ENCODE peak calls at places on chromosome 1, in ten cellular contexts. M, B, F, Q, W, H, J, U, K and S are unnamed samples.

GRCh38 chr1:8544644-8545043 is 226.7 kb downstream of the SLC45A1 start:
- DNase-seq in M (no peak), B (no peak), F (no peak), Q (no peak), W (no peak), H (no peak), J (peak), U (no peak), K (no peak), S (no peak)

GRCh38 chr1:241593186-241593585 is 47.0 kb downstream of the CHML start:
- DNase-seq in M (no peak), B (no peak), F (no peak), Q (no peak), W (no peak), H (no peak), J (peak), U (no peak), K (no peak), S (no peak)

GRCh38 chr1:236890152-236891056 is 95.3 kb downstream of the MTR start:
- DNase-seq in M (no peak), B (no peak), F (no peak), Q (no peak), W (no peak), H (no peak), J (no peak), U (no peak), K (no peak), S (no peak)

GRCh38 chr1:30146448-30146847 is 576.9 kb downstream of the MATN1 start:
- DNase-seq in M (no peak), B (peak), F (no peak), Q (no peak), W (peak), H (no peak), J (no peak), U (no peak), K (no peak), S (peak)

GRCh38 chr1:9589144-9589718 is 520 bp downstream of the TMEM201 start:
- DNase-seq in M (no peak), B (no peak), F (peak), Q (no peak), W (peak), H (no peak), J (peak), U (peak), K (no peak), S (no peak)

GRCh38 chr1:168719306-168720111 is 9.5 kb downstream of the DPT start:
- DNase-seq in M (no peak), B (no peak), F (no peak), Q (no peak), W (no peak), H (no peak), J (peak), U (no peak), K (peak), S (no peak)

GRCh38 chr1:152640351-152640750 is 17.4 kb upstream of the LCE3A start:
- DNase-seq in M (no peak), B (no peak), F (no peak), Q (no peak), W (no peak), H (no peak), J (no peak), U (no peak), K (no peak), S (no peak)

GRCh38 chr1:2237773-2238172 is 9.7 kb downstream of the SKI start:
- DNase-seq in M (no peak), B (no peak), F (no peak), Q (no peak), W (peak), H (no peak), J (no peak), U (no peak), K (no peak), S (no peak)

GRCh38 chr1:27382950-27383627 is at the start of gene CD164L2:
- DNase-seq in M (no peak), B (no peak), F (peak), Q (no peak), W (no peak), H (no peak), J (peak), U (peak), K (no peak), S (no peak)

GRCh38 chr1:45329445-45329844 is 2.8 kb downstream of the HPDL start:
- DNase-seq in M (no peak), B (peak), F (no peak), Q (no peak), W (no peak), H (no peak), J (peak), U (no peak), K (no peak), S (no peak)

GRCh38 chr1:239368436-239369109 is 17.8 kb upstream of the CHRM3 start:
- DNase-seq in M (no peak), B (no peak), F (no peak), Q (no peak), W (no peak), H (no peak), J (peak), U (peak), K (no peak), S (no peak)

GRCh38 chr1:206470692-206471414 is 577 bp downstream of the IKBKE start:
- DNase-seq in M (no peak), B (no peak), F (no peak), Q (peak), W (no peak), H (no peak), J (peak), U (peak), K (peak), S (no peak)

GRCh38 chr1:215542301-215542700 is 24.8 kb upstream of the KCTD3 start:
- DNase-seq in M (no peak), B (no peak), F (no peak), Q (no peak), W (no peak), H (no peak), J (no peak), U (no peak), K (no peak), S (no peak)

GRCh38 chr1:205733438-205734175 is 16.4 kb downstream of the NUCKS1 start:
- DNase-seq in M (no peak), B (no peak), F (no peak), Q (no peak), W (no peak), H (no peak), J (no peak), U (no peak), K (no peak), S (no peak)

GRCh38 chr1:186828612-186829542 is at the start of gene PLA2G4A:
- DNase-seq in M (no peak), B (peak), F (peak), Q (peak), W (no peak), H (no peak), J (peak), U (peak), K (peak), S (no peak)

GRCh38 chr1:21707891-21708290 is 38.7 kb upstream of the RAP1GAP start:
- DNase-seq in M (no peak), B (no peak), F (no peak), Q (no peak), W (no peak), H (no peak), J (no peak), U (no peak), K (no peak), S (no peak)

GRCh38 chr1:241413386-241413785 is 56.4 kb upstream of the RGS7 start:
- DNase-seq in M (no peak), B (no peak), F (no peak), Q (peak), W (no peak), H (no peak), J (peak), U (no peak), K (no peak), S (no peak)

GRCh38 chr1:199173356-199173755 is 534.5 kb downstream of the PTPRC start:
- DNase-seq in M (no peak), B (no peak), F (no peak), Q (no peak), W (no peak), H (no peak), J (peak), U (no peak), K (no peak), S (no peak)

GRCh38 chr1:191065346-191065745 is 587.7 kb upstream of the BRINP3 start:
- DNase-seq in M (no peak), B (no peak), F (no peak), Q (no peak), W (no peak), H (no peak), J (no peak), U (no peak), K (no peak), S (no peak)

GRCh38 chr1:246860401-246860800 is 71.3 kb downstream of the AHCTF1 start:
- DNase-seq in M (no peak), B (no peak), F (no peak), Q (no peak), W (no peak), H (no peak), J (peak), U (no peak), K (no peak), S (no peak)

GRCh38 chr1:234774971-234775370 is 165.0 kb upstream of the IRF2BP2 start:
- DNase-seq in M (no peak), B (peak), F (no peak), Q (no peak), W (peak), H (no peak), J (no peak), U (no peak), K (no peak), S (peak)

GRCh38 chr1:35220976-35221375 is 28.0 kb upstream of the SFPQ start:
- DNase-seq in M (no peak), B (no peak), F (no peak), Q (no peak), W (no peak), H (peak), J (peak), U (no peak), K (peak), S (no peak)

GRCh38 chr1:226425431-226426031 is 17.6 kb upstream of the PARP1 start:
- DNase-seq in M (no peak), B (peak), F (no peak), Q (no peak), W (peak), H (no peak), J (no peak), U (no peak), K (no peak), S (no peak)

GRCh38 chr1:70487910-70488665 is 77.0 kb downstream of the CTH start:
- DNase-seq in M (no peak), B (no peak), F (no peak), Q (no peak), W (no peak), H (peak), J (peak), U (peak), K (no peak), S (no peak)
- TF ChIP-seq CTCF in M (no peak), B (no peak), F (no peak), Q (peak), W (no peak), H (peak), J (peak), U (peak), K (peak), S (peak)

GRCh38 chr1:36386262-36387140 is 777 bp upstream of the STK40 start:
- DNase-seq in M (peak), B (peak), F (peak), Q (peak), W (peak), H (peak), J (peak), U (peak), K (peak), S (peak)
- TF ChIP-seq CTCF in M (no peak), B (no peak), F (no peak), Q (no peak), W (no peak), H (no peak), J (no peak), U (no peak), K (no peak), S (no peak)

GRCh38 chr1:60088620-60089155 is 15.1 kb upstream of the C1orf87 start:
- DNase-seq in M (no peak), B (no peak), F (no peak), Q (no peak), W (no peak), H (no peak), J (no peak), U (no peak), K (no peak), S (no peak)
- TF ChIP-seq CTCF in M (no peak), B (no peak), F (no peak), Q (peak), W (no peak), H (peak), J (no peak), U (no peak), K (no peak), S (peak)

DNA sequence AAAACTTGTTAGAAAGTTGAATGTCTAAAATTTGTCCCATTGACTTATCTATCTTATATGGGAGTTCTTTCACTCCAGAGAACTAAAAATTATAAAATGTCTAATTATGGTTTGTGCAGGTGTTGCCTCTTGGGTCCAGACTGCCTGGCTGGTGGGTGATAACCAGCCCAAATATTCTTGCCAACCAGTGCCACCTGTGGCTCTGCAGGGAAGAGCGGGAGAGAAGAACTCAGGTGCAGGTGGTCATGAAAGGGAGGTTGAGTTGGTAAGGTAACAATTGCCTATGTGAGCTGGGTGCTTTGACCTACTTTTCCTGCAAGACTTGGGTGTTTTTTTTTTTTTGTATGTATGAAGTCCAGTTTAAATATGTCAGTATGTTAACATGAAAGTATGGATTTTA is 10.2 kb downstream of the RPS6KC1 start:
- DNase-seq in M (no peak), B (no peak), F (no peak), Q (no peak), W (no peak), H (no peak), J (no peak), U (no peak), K (no peak), S (no peak)
- TF ChIP-seq CTCF in M (no peak), B (no peak), F (no peak), Q (no peak), W (no peak), H (peak), J (peak), U (no peak), K (no peak), S (no peak)

DNA sequence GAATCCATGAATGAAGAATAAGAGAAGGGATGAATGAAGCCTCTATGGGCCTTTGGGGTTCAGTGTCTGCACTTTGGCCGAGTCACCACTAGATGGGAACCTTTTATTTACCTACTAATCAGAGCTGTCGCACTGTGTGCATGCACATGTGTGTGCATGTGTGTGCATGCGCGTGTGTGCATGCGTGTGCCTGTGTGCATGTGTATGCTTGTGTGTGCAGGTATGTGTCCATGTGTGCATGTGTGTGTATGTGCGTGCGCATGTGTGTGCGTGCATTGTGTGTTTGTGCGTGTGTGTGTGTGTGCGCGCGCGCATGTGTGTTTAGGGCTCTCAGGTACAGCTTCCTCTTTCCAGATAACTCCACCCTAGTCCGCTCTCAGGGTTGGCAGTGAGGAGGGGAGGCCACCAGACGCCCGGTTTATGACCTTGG is 20.4 kb upstream of the UBXN10 start:
- DNase-seq in M (no peak), B (no peak), F (no peak), Q (no peak), W (no peak), H (no peak), J (peak), U (no peak), K (peak), S (no peak)
- TF ChIP-seq CTCF in M (no peak), B (no peak), F (no peak), Q (peak), W (no peak), H (peak), J (peak), U (peak), K (peak), S (peak)

GRCh38 chr1:40770296-40771070 is 13.1 kb upstream of the KCNQ4 start:
- DNase-seq in M (no peak), B (peak), F (no peak), Q (no peak), W (peak), H (no peak), J (no peak), U (no peak), K (no peak), S (no peak)
- TF ChIP-seq CTCF in M (no peak), B (no peak), F (no peak), Q (no peak), W (no peak), H (peak), J (no peak), U (no peak), K (no peak), S (no peak)